ENCODE peak calls at places on chromosomes 6 and 20, in five cellular contexts. E, T, W, H and N are unnamed samples.

GRCh38 chr6:163955752-163956151 is 541.2 kb downstream of the QKI start:
- DNase-seq in W (no peak), T (no peak), E (no peak), H (no peak), N (no peak)

GRCh38 chr6:159008656-159009288 is 8.8 kb upstream of the RSPH3 start:
- DNase-seq in E (no peak), W (no peak), H (no peak), T (peak), N (no peak)

GRCh38 chr6:47109281-47109680 is 67.1 kb upstream of the ADGRF1 start:
- DNase-seq in H (no peak), T (peak), E (no peak), W (no peak), N (no peak)

GRCh38 chr6:169233181-169233580 is 20.5 kb downstream of the THBS2 start:
- DNase-seq in W (no peak), E (no peak), H (no peak), T (no peak), N (no peak)

GRCh38 chr6:133388731-133389130 is 147.6 kb downstream of the EYA4 start:
- DNase-seq in H (no peak), T (no peak), W (no peak), E (no peak), N (no peak)

GRCh38 chr6:158596861-158597260 is 37.0 kb downstream of the TMEM181 start:
- DNase-seq in T (no peak), E (no peak), W (no peak), H (no peak), N (no peak)

GRCh38 chr6:24547243-24547642 is 52.5 kb downstream of the ALDH5A1 start:
- DNase-seq in W (no peak), T (peak), E (no peak), H (no peak), N (no peak)

GRCh38 chr6:111938710-111939109 is 65.5 kb upstream of the FYN start:
- DNase-seq in E (no peak), W (no peak), H (no peak), T (peak), N (no peak)

GRCh38 chr20:17498181-17498580 is 33.0 kb downstream of the BFSP1 start:
- DNase-seq in H (no peak), W (no peak), E (no peak), T (no peak), N (no peak)

GRCh38 chr6:11329841-11330765 is 97.6 kb upstream of the NEDD9 start:
- DNase-seq in E (no peak), W (no peak), H (no peak), T (no peak), N (peak)

GRCh38 chr6:128295670-128296069 is 224.7 kb downstream of the PTPRK start:
- DNase-seq in W (no peak), H (no peak), E (no peak), T (no peak), N (no peak)

GRCh38 chr6:29627762-29628418 is 5.1 kb downstream of the GABBR1 start:
- DNase-seq in H (peak), E (peak), T (peak), W (peak), N (peak)

GRCh38 chr20:59405819-59406218 is 105.4 kb downstream of the EDN3 start:
- DNase-seq in E (no peak), T (no peak), W (no peak), H (no peak), N (no peak)

GRCh38 chr6:82959385-82959941 is 106.2 kb downstream of the UBE3D start:
- DNase-seq in W (no peak), T (peak), H (no peak), E (no peak), N (no peak)

GRCh38 chr20:57902478-57902877 is 192.7 kb upstream of the PMEPA1 start:
- DNase-seq in W (no peak), H (no peak), E (no peak), T (peak), N (no peak)

GRCh38 chr20:37388831-37389230 is 42.9 kb downstream of the SRC start:
- DNase-seq in E (peak), H (no peak), W (no peak), T (no peak), N (no peak)

GRCh38 chr20:20711413-20711812 is 1.0 kb downstream of the RALGAPA2 start:
- DNase-seq in T (no peak), E (no peak), W (no peak), H (no peak), N (no peak)

GRCh38 chr6:24851086-24851485 is 52.4 kb upstream of the ARMH2 start:
- DNase-seq in W (no peak), E (no peak), H (no peak), T (no peak), N (no peak)

GRCh38 chr6:91824346-91824745 is 1237.5 kb upstream of the MAP3K7 start:
- DNase-seq in H (no peak), W (no peak), T (no peak), E (no peak), N (no peak)

GRCh38 chr6:6788394-6789020 is 200.0 kb downstream of the LY86 start:
- DNase-seq in E (no peak), W (no peak), H (no peak), T (peak), N (no peak)

GRCh38 chr20:63625771-63626423 is 1.0 kb downstream of the GMEB2 start:
- DNase-seq in T (peak), E (peak), W (no peak), H (peak), N (no peak)

GRCh38 chr6:121314407-121315112 is 19.7 kb downstream of the TBC1D32 start:
- DNase-seq in W (no peak), H (no peak), T (no peak), E (no peak), N (no peak)

GRCh38 chr6:155313602-155314091 is 637 bp downstream of the TFB1M start:
- DNase-seq in W (peak), E (no peak), T (no peak), H (no peak), N (no peak)

GRCh38 chr20:6311841-6312655 is 189.2 kb upstream of the FERMT1 start:
- DNase-seq in T (no peak), E (no peak), W (no peak), H (no peak), N (no peak)

GRCh38 chr6:113301651-113302050 is 555.5 kb upstream of the MARCKS start:
- DNase-seq in E (no peak), W (no peak), H (no peak), T (no peak), N (no peak)

GRCh38 chr6:18203786-18204185 is 48.6 kb downstream of the KDM1B start:
- DNase-seq in H (no peak), T (peak), W (no peak), E (no peak), N (no peak)

GRCh38 chr6:113381957-113382356 is 475.2 kb upstream of the MARCKS start:
- DNase-seq in E (no peak), T (peak), W (peak), H (no peak), N (no peak)

GRCh38 chr20:47392015-47392720 is 35.7 kb upstream of the ZMYND8 start:
- DNase-seq in W (no peak), T (peak), H (no peak), E (no peak), N (no peak)

GRCh38 chr20:49230021-49230420 is 10.8 kb downstream of the DDX27 start:
- DNase-seq in E (no peak), T (no peak), H (no peak), W (no peak), N (no peak)
- H3K27ac ChIP-seq in E (no peak), T (no peak), H (no peak), W (no peak), N (no peak)

GRCh38 chr6:14119764-14120163 is 2.2 kb downstream of the CD83 start:
- DNase-seq in W (no peak), E (no peak), T (no peak), H (no peak), N (no peak)
- H3K27ac ChIP-seq in W (no peak), E (peak), T (no peak), H (no peak), N (no peak)

DNA sequence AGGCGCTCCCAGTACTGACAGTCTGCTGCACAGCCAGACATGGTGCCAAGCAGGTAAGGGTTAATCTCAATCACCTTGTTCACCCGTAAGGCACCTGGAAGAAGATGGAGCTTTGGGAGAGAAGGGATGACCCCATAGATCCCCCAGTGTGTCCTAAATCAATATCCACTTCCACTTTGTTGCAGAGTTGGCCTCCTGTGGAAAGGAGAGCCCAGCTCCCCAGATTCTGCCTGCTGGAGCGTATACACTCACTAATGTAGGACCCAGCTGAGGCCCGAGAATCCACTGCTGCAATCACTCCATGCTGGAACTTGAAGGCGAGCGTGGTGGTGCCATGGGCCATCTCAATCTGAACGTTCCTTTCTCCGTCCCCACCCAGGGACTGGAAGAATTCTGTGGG is 1.2 kb downstream of the PSMB8 start:
- DNase-seq in T (no peak), H (no peak), E (no peak), W (no peak), N (no peak)
- H3K27ac ChIP-seq in T (no peak), H (peak), E (peak), W (peak), N (no peak)

GRCh38 chr6:14281831-14282230 is 164.3 kb downstream of the CD83 start:
- DNase-seq in W (no peak), T (no peak), E (no peak), H (no peak), N (no peak)

GRCh38 chr6:14278000-14278399 is 160.4 kb downstream of the CD83 start:
- DNase-seq in H (no peak), T (no peak), W (no peak), E (no peak), N (no peak)

GRCh38 chr6:14280766-14281293 is 163.3 kb downstream of the CD83 start:
- DNase-seq in W (no peak), H (no peak), E (no peak), T (no peak), N (no peak)

GRCh38 chr6:14278436-14278835 is 160.9 kb downstream of the CD83 start:
- DNase-seq in T (no peak), H (no peak), E (no peak), W (no peak), N (no peak)

DNA sequence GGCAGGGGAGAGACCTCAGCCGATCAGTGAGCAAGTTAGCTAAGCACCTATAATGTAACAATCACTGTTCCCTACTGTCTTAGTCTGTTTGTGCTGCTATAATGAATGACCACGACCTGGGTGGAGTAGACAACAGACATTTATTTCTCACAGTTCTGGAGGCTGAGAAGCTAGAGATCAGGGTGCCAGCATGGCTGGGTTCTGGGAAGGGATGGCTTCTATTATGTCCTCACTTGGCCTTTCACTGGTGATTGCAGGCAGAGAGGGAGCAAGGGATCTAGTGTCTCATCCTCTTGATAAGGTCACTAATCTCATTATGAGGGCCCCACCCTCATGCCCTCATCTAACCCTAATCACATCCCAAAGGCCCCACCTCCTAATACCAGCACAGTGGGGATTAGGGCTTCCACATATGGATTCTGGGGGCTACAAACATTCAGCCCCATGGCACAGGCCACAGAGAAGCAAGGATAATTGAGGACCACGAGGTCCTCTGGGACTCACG is 162.5 kb downstream of the CD83 start:
- DNase-seq in T (no peak), H (no peak), W (no peak), E (no peak), N (no peak)
- H3K27ac ChIP-seq in T (no peak), H (no peak), W (no peak), E (no peak), N (no peak)

DNA sequence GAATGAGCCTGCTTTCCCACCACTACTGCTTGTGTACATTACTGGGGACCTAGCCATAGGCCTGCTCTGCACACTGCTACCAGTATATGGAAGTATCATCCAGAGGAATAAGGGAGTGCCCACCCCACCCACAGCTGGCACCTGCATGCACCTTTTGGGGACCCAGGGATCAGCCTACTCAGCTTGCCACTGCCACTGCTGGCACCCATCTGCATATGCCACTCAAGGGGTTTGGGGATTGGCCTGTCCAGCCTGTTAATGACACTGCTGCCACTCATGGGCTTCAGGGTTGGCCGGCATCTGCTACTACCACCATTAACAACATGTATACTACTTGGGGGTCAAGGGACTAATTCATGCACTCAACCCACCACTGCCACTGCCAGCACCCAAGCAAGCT is 832.1 kb downstream of the PHF3 start:
- DNase-seq in W (no peak), E (peak), H (no peak), T (no peak), N (no peak)
- H3K27ac ChIP-seq in W (no peak), E (no peak), H (no peak), T (no peak), N (no peak)